ENCODE peak calls at places on chromosomes 13 and 19, in ten cellular contexts. D is astrocyte, H is thoracic aorta, P is lower leg skin, G is neural progenitor cell, A is tibial artery, T is astrocyte of the cerebellum, Y is BJ, J is uterus, F is H9. N is an unnamed sample.

GRCh38 chr13:103883152-103883551 is 816.9 kb upstream of the SLC10A2 start:
- DNase-seq in T (peak; percentile 90), Y (peak; percentile 90), H (peak; percentile 31), D (peak; percentile 92), P (peak; percentile 87), J (peak; percentile 49), A (peak; percentile 74), F (peak; percentile 81), G (peak; percentile 83), N (peak; percentile 84)

GRCh38 chr13:19838726-19839342 is 24.6 kb downstream of the ZMYM5 start:
- DNase-seq in D (peak; percentile 79), P (no peak), F (no peak), A (no peak), G (no peak), J (no peak), H (no peak), Y (peak; percentile 18), T (peak; percentile 41), N (no peak)

GRCh38 chr13:99190147-99190985 is 10.3 kb upstream of the UBAC2 start:
- DNase-seq in Y (no peak), A (no peak), P (no peak), T (no peak), J (no peak), G (no peak), H (no peak), F (no peak), D (no peak), N (no peak)

GRCh38 chr19:12733369-12733896 is 1.1 kb downstream of the TRIR start:
- DNase-seq in F (no peak), Y (no peak), D (peak; percentile 54), A (no peak), J (no peak), P (no peak), H (no peak), G (peak; percentile 52), T (no peak), N (no peak)

GRCh38 chr13:46160474-46161066 is 21.4 kb downstream of the LCP1 start:
- DNase-seq in J (no peak), A (no peak), D (peak; percentile 18), Y (peak; percentile 4), G (peak; percentile 53), P (no peak), F (no peak), T (peak; percentile 57), H (no peak), N (no peak)

GRCh38 chr13:61187471-61187870 is 228.2 kb downstream of the PCDH20 start:
- DNase-seq in A (no peak), T (no peak), D (no peak), P (no peak), H (no peak), Y (no peak), F (no peak), G (no peak), J (no peak), N (no peak)

GRCh38 chr13:70473912-70474311 is 365.7 kb upstream of the KLHL1 start:
- DNase-seq in J (no peak), T (no peak), H (no peak), A (no peak), D (no peak), G (no peak), P (no peak), Y (no peak), F (no peak), N (no peak)

GRCh38 chr13:98171806-98172569 is 5.1 kb downstream of the RNF113B start:
- DNase-seq in A (peak; percentile 58), D (peak; percentile 70), G (peak; percentile 19), T (no peak), P (peak; percentile 34), H (no peak), F (no peak), J (no peak), Y (no peak), N (no peak)

GRCh38 chr19:15439078-15439799 is 10.5 kb downstream of the WIZ start:
- DNase-seq in F (no peak), Y (no peak), J (no peak), A (no peak), T (no peak), D (no peak), H (no peak), G (no peak), P (no peak), N (no peak)

GRCh38 chr13:48827709-48828108 is 148.0 kb upstream of the FNDC3A start:
- DNase-seq in T (no peak), A (no peak), F (no peak), J (no peak), G (no peak), D (no peak), Y (no peak), P (no peak), H (no peak), N (no peak)

GRCh38 chr13:68439821-68440220 is 1209.7 kb upstream of the PCDH9 start:
- DNase-seq in P (no peak), F (no peak), Y (no peak), D (peak; percentile 76), H (no peak), G (no peak), A (no peak), T (peak; percentile 76), J (no peak), N (no peak)

GRCh38 chr19:45526143-45526542 is 18.9 kb downstream of the VASP start:
- DNase-seq in A (peak; percentile 56), Y (no peak), F (peak; percentile 94), P (no peak), J (peak; percentile 65), H (no peak), T (no peak), G (peak; percentile 89), D (peak; percentile 50), N (peak; percentile 42)

GRCh38 chr19:1811472-1811894 is 593 bp downstream of the ATP8B3 start:
- DNase-seq in G (no peak), J (peak; percentile 73), H (peak; percentile 58), P (peak; percentile 64), A (peak; percentile 70), D (peak; percentile 34), Y (no peak), F (no peak), T (no peak), N (peak; percentile 75)

GRCh38 chr19:56476671-56477428 is at the start of gene ZNF667:
- DNase-seq in F (no peak), T (no peak), Y (no peak), G (peak; percentile 7), P (no peak), D (peak; percentile 62), J (no peak), H (peak; percentile 2), A (no peak), N (no peak)

GRCh38 chr13:25401958-25402357 is 30.2 kb downstream of the ATP8A2 start:
- DNase-seq in D (no peak), T (no peak), Y (no peak), H (no peak), F (no peak), J (no peak), G (no peak), A (no peak), P (no peak), N (no peak)

GRCh38 chr13:60134376-60134775 is 29.4 kb downstream of the DIAPH3 start:
- DNase-seq in A (no peak), H (no peak), F (peak; percentile 52), J (no peak), G (peak; percentile 43), P (no peak), D (no peak), Y (no peak), T (no peak), N (no peak)

GRCh38 chr13:29543230-29544215 is 52.0 kb downstream of the SLC7A1 start:
- DNase-seq in T (no peak), D (peak; percentile 68), H (no peak), A (no peak), J (no peak), P (no peak), G (no peak), Y (no peak), F (peak; percentile 47), N (no peak)

GRCh38 chr19:19406878-19407639 is 1.6 kb downstream of the GATAD2A start:
- DNase-seq in P (no peak), H (no peak), F (no peak), T (no peak), J (no peak), Y (no peak), D (peak; percentile 43), G (peak; percentile 28), A (no peak), N (peak; percentile 30)
- TF ChIP-seq CTCF in P (no peak), H (no peak), F (no peak), T (peak; percentile 34), J (peak; percentile 13), Y (peak; percentile 33), D (peak; percentile 39), G (peak; percentile 25), A (peak; percentile 33), N (peak; percentile 26)

GRCh38 chr13:82758056-82758455 is 1124.2 kb downstream of the SLITRK1 start:
- DNase-seq in D (no peak), J (no peak), Y (no peak), F (peak; percentile 81), H (no peak), P (no peak), A (no peak), T (no peak), G (peak; percentile 41), N (no peak)
- TF ChIP-seq CTCF in D (peak; percentile 18), J (no peak), Y (no peak), F (peak; percentile 75), H (no peak), P (no peak), A (no peak), T (peak; percentile 21), G (peak; percentile 43), N (no peak)

GRCh38 chr19:10211691-10212090 is 16.9 kb upstream of the DNMT1 start:
- DNase-seq in D (no peak), T (no peak), Y (no peak), A (no peak), P (no peak), G (no peak), J (no peak), F (no peak), H (no peak), N (no peak)
- TF ChIP-seq CTCF in D (no peak), T (no peak), Y (no peak), A (no peak), P (no peak), G (no peak), J (no peak), F (no peak), H (no peak), N (no peak)

GRCh38 chr13:39330504-39330903 is 272.5 kb downstream of the LHFPL6 start:
- DNase-seq in J (no peak), T (no peak), D (no peak), P (no peak), A (no peak), Y (no peak), F (no peak), G (no peak), H (no peak), N (no peak)

GRCh38 chr13:39324806-39325311 is 278.1 kb downstream of the LHFPL6 start:
- DNase-seq in F (no peak), T (no peak), G (no peak), H (no peak), J (no peak), P (no peak), Y (no peak), A (no peak), D (no peak), N (no peak)

GRCh38 chr13:39326471-39326870 is 276.5 kb downstream of the LHFPL6 start:
- DNase-seq in A (no peak), Y (no peak), P (no peak), F (no peak), H (no peak), D (no peak), G (no peak), J (peak; percentile 36), T (no peak), N (no peak)

GRCh38 chr13:39327080-39327479 is 275.9 kb downstream of the LHFPL6 start:
- DNase-seq in Y (no peak), G (peak; percentile 61), T (no peak), D (no peak), J (no peak), A (no peak), F (no peak), H (no peak), P (no peak), N (no peak)

GRCh38 chr13:39329182-39329639 is 273.8 kb downstream of the LHFPL6 start:
- DNase-seq in P (no peak), T (no peak), J (no peak), A (no peak), G (no peak), F (peak; percentile 50), H (no peak), Y (no peak), D (peak; percentile 8), N (no peak)
- TF ChIP-seq CTCF in P (no peak), T (no peak), J (no peak), A (no peak), G (no peak), F (no peak), H (no peak), Y (no peak), D (no peak), N (no peak)